ENCODE peak calls at places on chromosomes 6 and 20, in five cellular contexts. Z is activated CD4-positive, alpha-beta T cell treated with anti-CD3 and anti-CD28 coated beads, Interleukin-2, amount 50 U/mL, for 48 hours; T is T follicular helper cell; R is activated B cell treated with CpG ODN at 0.5 μM for 24 hours; M is NCI-H1436. K is an unnamed sample.

GRCh38 chr6:30060634-30060981 is 457 bp upstream of the POLR1H start:
- DNase-seq in Z (no peak), T (no peak), R (no peak), M (no peak), K (no peak)

GRCh38 chr20:12835999-12836398 is 172.8 kb upstream of the SPTLC3 start:
- DNase-seq in Z (no peak), T (no peak), R (no peak), M (no peak), K (no peak)

GRCh38 chr20:7113577-7114466 is 346.3 kb downstream of the BMP2 start:
- DNase-seq in Z (no peak), T (no peak), R (no peak), M (peak), K (no peak)

GRCh38 chr20:38190936-38191371 is 25.9 kb upstream of the TGM2 start:
- DNase-seq in Z (no peak), T (no peak), R (no peak), M (no peak), K (peak)

GRCh38 chr6:64896939-64897338 is 810.1 kb downstream of the EYS start:
- DNase-seq in Z (no peak), T (no peak), R (no peak), M (no peak), K (no peak)

GRCh38 chr20:40945754-40946451 is 82.7 kb upstream of the TOP1 start:
- DNase-seq in Z (no peak), T (no peak), R (no peak), M (no peak), K (no peak)

GRCh38 chr6:111727798-111728197 is 122.1 kb upstream of the TRAF3IP2 start:
- DNase-seq in Z (no peak), T (no peak), R (no peak), M (no peak), K (no peak)

GRCh38 chr20:764255-764654 is 4.0 kb downstream of the SLC52A3 start:
- DNase-seq in Z (peak), T (no peak), R (no peak), M (no peak), K (no peak)

GRCh38 chr6:47019941-47020340 is 22.2 kb downstream of the ADGRF1 start:
- DNase-seq in Z (no peak), T (no peak), R (no peak), M (no peak), K (no peak)

GRCh38 chr20:34581341-34582189 is 23.0 kb downstream of the MAP1LC3A start:
- DNase-seq in Z (peak), T (no peak), R (no peak), M (no peak), K (no peak)

GRCh38 chr6:123380257-123380656 is 256.5 kb downstream of the TRDN start:
- DNase-seq in Z (no peak), T (no peak), R (no peak), M (peak), K (no peak)

GRCh38 chr6:92559611-92560010 is 859.7 kb downstream of the EPHA7 start:
- DNase-seq in Z (no peak), T (no peak), R (no peak), M (no peak), K (no peak)

GRCh38 chr6:16333580-16333979 is 95.2 kb downstream of the GMPR start:
- DNase-seq in Z (no peak), T (no peak), R (no peak), M (no peak), K (no peak)